ENCODE peak calls at places on chromosomes 5 and 9, in seven cellular contexts. One of them, this sample, is unnamed.
A peak's percentile ranks its signal among the peaks of the same experiment; 100 is the strongest.

GRCh38 chr9:97555164-97555563 is 53.7 kb downstream of the TMOD1 start:
- DNase-seq in HepG2: no peak
- DNase-seq in CD8-positive, alpha-beta T cell: no peak
- DNase-seq in HFF-Myc: no peak
- DNase-seq in AG09319: no peak
- DNase-seq in right lobe of liver: no peak
- DNase-seq in RWPE1: no peak
- DNase-seq in this sample: no peak

GRCh38 chr5:78783434-78784130 is 135.0 kb upstream of the LHFPL2 start:
- DNase-seq in right lobe of liver: no peak
- DNase-seq in HepG2: no peak
- DNase-seq in HFF-Myc: no peak
- DNase-seq in RWPE1: no peak
- DNase-seq in CD8-positive, alpha-beta T cell: no peak
- DNase-seq in AG09319: no peak
- DNase-seq in this sample: no peak

GRCh38 chr9:4068914-4069313 is 231.0 kb downstream of the GLIS3 start:
- DNase-seq in right lobe of liver: no peak
- DNase-seq in HFF-Myc: no peak
- DNase-seq in HepG2: no peak
- DNase-seq in RWPE1: no peak
- DNase-seq in AG09319: no peak
- DNase-seq in CD8-positive, alpha-beta T cell: no peak
- DNase-seq in this sample: no peak

GRCh38 chr5:77893225-77893860 is 117.2 kb upstream of the TBCA start:
- DNase-seq in right lobe of liver: no peak
- DNase-seq in AG09319: peak; percentile 69
- DNase-seq in HFF-Myc: peak; percentile 85
- DNase-seq in RWPE1: peak; percentile 95
- DNase-seq in HepG2: peak; percentile 27
- DNase-seq in CD8-positive, alpha-beta T cell: no peak
- DNase-seq in this sample: no peak

GRCh38 chr9:85224729-85225128 is 517.0 kb downstream of the AGTPBP1 start:
- DNase-seq in AG09319: peak; percentile 75
- DNase-seq in HepG2: no peak
- DNase-seq in right lobe of liver: no peak
- DNase-seq in RWPE1: peak; percentile 88
- DNase-seq in CD8-positive, alpha-beta T cell: no peak
- DNase-seq in HFF-Myc: no peak
- DNase-seq in this sample: no peak

GRCh38 chr9:130234340-130235260 is 31.0 kb upstream of the HMCN2 start:
- DNase-seq in RWPE1: no peak
- DNase-seq in CD8-positive, alpha-beta T cell: no peak
- DNase-seq in AG09319: no peak
- DNase-seq in right lobe of liver: no peak
- DNase-seq in HepG2: no peak
- DNase-seq in HFF-Myc: no peak
- DNase-seq in this sample: peak; percentile 91

GRCh38 chr5:5025774-5026406 is 114.2 kb upstream of the ADAMTS16 start:
- DNase-seq in HepG2: peak; percentile 38
- DNase-seq in right lobe of liver: no peak
- DNase-seq in AG09319: no peak
- DNase-seq in HFF-Myc: no peak
- DNase-seq in RWPE1: no peak
- DNase-seq in CD8-positive, alpha-beta T cell: no peak
- DNase-seq in this sample: no peak

GRCh38 chr9:19162956-19163355 is 35.7 kb upstream of the PLIN2 start:
- DNase-seq in AG09319: no peak
- DNase-seq in HepG2: no peak
- DNase-seq in HFF-Myc: no peak
- DNase-seq in CD8-positive, alpha-beta T cell: no peak
- DNase-seq in RWPE1: no peak
- DNase-seq in right lobe of liver: no peak
- DNase-seq in this sample: no peak

GRCh38 chr9:93677641-93678136 is 101.3 kb downstream of the PHF2 start:
- DNase-seq in HFF-Myc: no peak
- DNase-seq in AG09319: no peak
- DNase-seq in right lobe of liver: peak; percentile 36
- DNase-seq in RWPE1: no peak
- DNase-seq in HepG2: no peak
- DNase-seq in CD8-positive, alpha-beta T cell: peak; percentile 34
- DNase-seq in this sample: peak; percentile 63

GRCh38 chr9:135134253-135135028 is 47.0 kb downstream of the OLFM1 start:
- DNase-seq in right lobe of liver: no peak
- DNase-seq in HepG2: no peak
- DNase-seq in AG09319: no peak
- DNase-seq in CD8-positive, alpha-beta T cell: no peak
- DNase-seq in HFF-Myc: no peak
- DNase-seq in RWPE1: no peak
- DNase-seq in this sample: no peak

GRCh38 chr5:113250341-113250953 is 184.3 kb downstream of the TSSK1B start:
- DNase-seq in AG09319: peak; percentile 92
- DNase-seq in right lobe of liver: no peak
- DNase-seq in CD8-positive, alpha-beta T cell: no peak
- DNase-seq in HFF-Myc: peak; percentile 85
- DNase-seq in HepG2: no peak
- DNase-seq in RWPE1: no peak
- DNase-seq in this sample: no peak

GRCh38 chr9:108048406-108049025 is 558.9 kb upstream of the KLF4 start:
- DNase-seq in CD8-positive, alpha-beta T cell: no peak
- DNase-seq in HepG2: no peak
- DNase-seq in HFF-Myc: no peak
- DNase-seq in right lobe of liver: no peak
- DNase-seq in AG09319: no peak
- DNase-seq in RWPE1: no peak
- DNase-seq in this sample: no peak

GRCh38 chr5:129400395-129400983 is 59.6 kb upstream of the ADAMTS19 start:
- DNase-seq in RWPE1: peak; percentile 5
- DNase-seq in HepG2: no peak
- DNase-seq in right lobe of liver: no peak
- DNase-seq in CD8-positive, alpha-beta T cell: no peak
- DNase-seq in HFF-Myc: no peak
- DNase-seq in AG09319: no peak
- DNase-seq in this sample: no peak

GRCh38 chr9:90010793-90011192 is 406.0 kb downstream of the GADD45G start:
- DNase-seq in HepG2: no peak
- DNase-seq in AG09319: no peak
- DNase-seq in HFF-Myc: no peak
- DNase-seq in CD8-positive, alpha-beta T cell: no peak
- DNase-seq in right lobe of liver: no peak
- DNase-seq in RWPE1: no peak
- DNase-seq in this sample: no peak

GRCh38 chr9:4837126-4837767 is 44.5 kb downstream of the RCL1 start:
- DNase-seq in HFF-Myc: no peak
- DNase-seq in AG09319: no peak
- DNase-seq in RWPE1: no peak
- DNase-seq in right lobe of liver: no peak
- DNase-seq in HepG2: peak; percentile 30
- DNase-seq in CD8-positive, alpha-beta T cell: no peak
- DNase-seq in this sample: no peak

GRCh38 chr5:56817306-56817986 is 2.1 kb downstream of the MAP3K1 start:
- DNase-seq in RWPE1: no peak
- DNase-seq in right lobe of liver: no peak
- DNase-seq in HFF-Myc: no peak
- DNase-seq in AG09319: no peak
- DNase-seq in HepG2: no peak
- DNase-seq in CD8-positive, alpha-beta T cell: no peak
- DNase-seq in this sample: no peak

GRCh38 chr9:84278131-84278530 is 62.4 kb downstream of the SLC28A3 start:
- DNase-seq in RWPE1: no peak
- DNase-seq in CD8-positive, alpha-beta T cell: no peak
- DNase-seq in AG09319: no peak
- DNase-seq in HepG2: no peak
- DNase-seq in right lobe of liver: no peak
- DNase-seq in HFF-Myc: no peak
- DNase-seq in this sample: no peak

GRCh38 chr5:158758666-158759065 is 341.1 kb downstream of the EBF1 start:
- DNase-seq in HepG2: no peak
- DNase-seq in HFF-Myc: no peak
- DNase-seq in right lobe of liver: no peak
- DNase-seq in CD8-positive, alpha-beta T cell: no peak
- DNase-seq in RWPE1: no peak
- DNase-seq in AG09319: no peak
- DNase-seq in this sample: no peak

GRCh38 chr9:83066771-83067170 is 3.8 kb upstream of the RASEF start:
- DNase-seq in AG09319: peak; percentile 63
- DNase-seq in CD8-positive, alpha-beta T cell: no peak
- DNase-seq in RWPE1: peak; percentile 69
- DNase-seq in HFF-Myc: peak; percentile 74
- DNase-seq in HepG2: no peak
- DNase-seq in right lobe of liver: no peak
- DNase-seq in this sample: no peak

GRCh38 chr9:75033789-75034473 is 5.8 kb upstream of the CARNMT1 start:
- DNase-seq in AG09319: no peak
- DNase-seq in HFF-Myc: no peak
- DNase-seq in CD8-positive, alpha-beta T cell: no peak
- DNase-seq in RWPE1: no peak
- DNase-seq in right lobe of liver: no peak
- DNase-seq in HepG2: no peak
- DNase-seq in this sample: no peak

GRCh38 chr9:33185858-33186257 is 18.7 kb upstream of the B4GALT1 start:
- DNase-seq in HFF-Myc: no peak
- DNase-seq in right lobe of liver: no peak
- DNase-seq in RWPE1: no peak
- DNase-seq in AG09319: no peak
- DNase-seq in HepG2: no peak
- DNase-seq in CD8-positive, alpha-beta T cell: no peak
- DNase-seq in this sample: no peak

GRCh38 chr9:33187519-33188218 is 20.5 kb upstream of the B4GALT1 start:
- DNase-seq in right lobe of liver: no peak
- DNase-seq in AG09319: no peak
- DNase-seq in HepG2: no peak
- DNase-seq in HFF-Myc: no peak
- DNase-seq in RWPE1: no peak
- DNase-seq in CD8-positive, alpha-beta T cell: no peak
- DNase-seq in this sample: no peak

GRCh38 chr9:33186457-33187168 is 19.5 kb upstream of the B4GALT1 start:
- DNase-seq in HepG2: no peak
- DNase-seq in HFF-Myc: no peak
- DNase-seq in RWPE1: peak; percentile 72
- DNase-seq in right lobe of liver: peak; percentile 60
- DNase-seq in AG09319: no peak
- DNase-seq in CD8-positive, alpha-beta T cell: no peak
- DNase-seq in this sample: no peak

GRCh38 chr9:33185406-33185805 is 18.3 kb upstream of the B4GALT1 start:
- DNase-seq in AG09319: no peak
- DNase-seq in RWPE1: no peak
- DNase-seq in HepG2: no peak
- DNase-seq in HFF-Myc: no peak
- DNase-seq in CD8-positive, alpha-beta T cell: no peak
- DNase-seq in right lobe of liver: no peak
- DNase-seq in this sample: no peak

DNA sequence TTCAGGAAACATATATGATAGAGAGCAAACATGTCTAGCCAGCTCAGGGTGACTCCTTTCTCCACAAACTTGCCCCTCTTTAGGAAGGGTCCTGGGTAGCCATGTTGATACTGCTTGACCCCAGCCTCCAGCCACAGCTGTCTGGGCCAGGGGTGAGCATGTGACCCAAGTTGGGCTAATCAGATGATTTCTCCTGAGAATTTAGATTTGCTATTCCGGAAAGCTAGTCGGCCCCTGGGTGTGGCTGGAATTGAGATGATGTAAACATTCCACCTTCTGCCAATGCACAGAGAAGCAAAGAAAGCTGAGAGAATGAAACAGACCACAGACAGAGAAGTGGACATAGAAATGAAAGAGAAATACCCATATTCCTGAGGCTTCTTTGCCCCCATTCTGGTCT is 17.8 kb upstream of the B4GALT1 start:
- DNase-seq in CD8-positive, alpha-beta T cell: no peak
- DNase-seq in HepG2: no peak
- DNase-seq in right lobe of liver: no peak
- DNase-seq in HFF-Myc: no peak
- DNase-seq in RWPE1: peak; percentile 53
- DNase-seq in AG09319: no peak
- DNase-seq in this sample: no peak
- TF ChIP-seq CTCF in CD8-positive, alpha-beta T cell: no peak
- TF ChIP-seq CTCF in HepG2: no peak
- TF ChIP-seq CTCF in right lobe of liver: no peak
- TF ChIP-seq CTCF in HFF-Myc: no peak
- TF ChIP-seq CTCF in RWPE1: no peak
- TF ChIP-seq CTCF in AG09319: no peak
- TF ChIP-seq CTCF in this sample: no peak

DNA sequence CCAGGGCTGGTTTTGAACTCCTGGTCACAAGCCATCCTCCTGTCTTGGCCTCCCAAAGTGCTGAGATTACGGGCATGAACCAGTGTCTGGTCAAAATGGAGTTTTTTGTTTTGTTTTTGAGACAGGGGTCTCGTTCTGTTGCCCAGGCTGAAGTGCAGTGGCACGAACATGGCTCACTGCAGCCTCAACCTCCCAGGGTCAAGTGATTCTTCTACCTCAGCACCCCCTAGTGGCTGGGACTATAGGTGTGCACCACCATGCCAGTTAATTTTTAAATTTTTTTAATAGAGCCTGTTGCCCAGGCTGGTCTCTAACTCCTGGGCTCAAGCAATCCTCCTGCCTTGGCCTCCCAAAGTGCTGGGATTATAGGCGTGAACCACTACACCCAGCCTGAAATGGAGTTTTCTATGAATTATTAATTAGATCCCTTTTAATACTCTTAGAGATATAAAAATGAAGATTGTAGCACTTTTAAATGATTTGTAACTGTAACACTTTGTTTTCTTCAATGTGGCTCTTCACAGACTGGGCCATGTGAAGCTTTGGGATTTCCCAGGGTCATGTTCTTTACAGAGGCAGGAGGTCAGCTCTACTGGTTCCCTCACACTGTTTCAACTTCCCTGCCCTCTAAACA is 32.6 kb upstream of the SPARC start:
- DNase-seq in AG09319: no peak
- DNase-seq in RWPE1: no peak
- DNase-seq in CD8-positive, alpha-beta T cell: no peak
- DNase-seq in HepG2: peak; percentile 51
- DNase-seq in right lobe of liver: no peak
- DNase-seq in HFF-Myc: no peak
- DNase-seq in this sample: no peak
- TF ChIP-seq CTCF in AG09319: peak; percentile 62
- TF ChIP-seq CTCF in RWPE1: peak; percentile 37
- TF ChIP-seq CTCF in CD8-positive, alpha-beta T cell: no peak
- TF ChIP-seq CTCF in HepG2: peak; percentile 70
- TF ChIP-seq CTCF in right lobe of liver: peak; percentile 31
- TF ChIP-seq CTCF in HFF-Myc: peak; percentile 61
- TF ChIP-seq CTCF in this sample: peak; percentile 77

DNA sequence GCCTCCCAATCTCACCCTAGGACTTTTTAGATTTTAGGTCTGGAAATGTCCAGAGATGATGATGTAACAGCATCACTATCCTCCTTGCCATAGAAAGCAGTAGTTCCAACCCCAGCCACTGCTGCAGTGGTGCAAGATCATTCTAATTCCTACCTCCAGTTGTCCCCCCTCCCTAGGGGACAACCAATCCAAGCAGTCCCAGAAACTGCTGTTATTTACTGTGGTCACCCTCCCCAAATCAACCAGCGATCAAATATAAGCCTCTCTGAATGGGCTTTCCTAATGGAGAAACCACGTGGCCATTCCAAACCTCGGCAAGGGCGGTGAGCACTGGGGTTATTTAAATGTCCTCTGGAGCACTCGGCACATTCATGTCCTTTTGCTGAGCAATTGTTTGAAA is 159.8 kb downstream of the SLF1 start:
- DNase-seq in AG09319: no peak
- DNase-seq in HepG2: no peak
- DNase-seq in right lobe of liver: no peak
- DNase-seq in HFF-Myc: no peak
- DNase-seq in CD8-positive, alpha-beta T cell: no peak
- DNase-seq in RWPE1: no peak
- DNase-seq in this sample: no peak
- TF ChIP-seq CTCF in AG09319: no peak
- TF ChIP-seq CTCF in HepG2: no peak
- TF ChIP-seq CTCF in right lobe of liver: no peak
- TF ChIP-seq CTCF in HFF-Myc: no peak
- TF ChIP-seq CTCF in CD8-positive, alpha-beta T cell: no peak
- TF ChIP-seq CTCF in RWPE1: no peak
- TF ChIP-seq CTCF in this sample: no peak

GRCh38 chr5:59660737-59661136 is 232.8 kb downstream of the PDE4D start:
- DNase-seq in HepG2: no peak
- DNase-seq in right lobe of liver: no peak
- DNase-seq in CD8-positive, alpha-beta T cell: no peak
- DNase-seq in RWPE1: peak; percentile 46
- DNase-seq in HFF-Myc: no peak
- DNase-seq in AG09319: no peak
- DNase-seq in this sample: no peak
- TF ChIP-seq CTCF in HepG2: no peak
- TF ChIP-seq CTCF in right lobe of liver: peak; percentile 53
- TF ChIP-seq CTCF in CD8-positive, alpha-beta T cell: no peak
- TF ChIP-seq CTCF in RWPE1: peak; percentile 18
- TF ChIP-seq CTCF in HFF-Myc: peak; percentile 18
- TF ChIP-seq CTCF in AG09319: peak; percentile 26
- TF ChIP-seq CTCF in this sample: peak; percentile 81

This sample was measured in chondrocyte.